ENCODE peak calls at places on chromosomes 3 and 15, in eight cellular contexts. One of them, this sample, is unnamed.

GRCh38 chr15:52463638-52464037 is 65.0 kb downstream of the MYO5A start:
- DNase-seq in gastrocnemius medialis: no peak
- DNase-seq in transverse colon: no peak
- DNase-seq in neural progenitor cell: no peak
- DNase-seq in CD8-positive, alpha-beta memory T cell: no peak
- DNase-seq in CD4-positive, alpha-beta memory T cell: peak
- DNase-seq in naive thymus-derived CD8-positive, alpha-beta T cell: no peak
- DNase-seq in memory B cell: no peak
- DNase-seq in this sample: no peak

GRCh38 chr3:185084402-185084801 is 68.5 kb downstream of the C3orf70 start:
- DNase-seq in CD8-positive, alpha-beta memory T cell: no peak
- DNase-seq in neural progenitor cell: no peak
- DNase-seq in transverse colon: no peak
- DNase-seq in gastrocnemius medialis: no peak
- DNase-seq in CD4-positive, alpha-beta memory T cell: no peak
- DNase-seq in memory B cell: no peak
- DNase-seq in naive thymus-derived CD8-positive, alpha-beta T cell: no peak
- DNase-seq in this sample: no peak

GRCh38 chr3:168040624-168041208 is 55.0 kb downstream of the GOLIM4 start:
- DNase-seq in naive thymus-derived CD8-positive, alpha-beta T cell: no peak
- DNase-seq in gastrocnemius medialis: no peak
- DNase-seq in transverse colon: no peak
- DNase-seq in CD8-positive, alpha-beta memory T cell: no peak
- DNase-seq in CD4-positive, alpha-beta memory T cell: no peak
- DNase-seq in neural progenitor cell: peak
- DNase-seq in memory B cell: no peak
- DNase-seq in this sample: no peak

GRCh38 chr15:100022426-100022825 is 289.2 kb upstream of the LYSMD4 start:
- DNase-seq in memory B cell: no peak
- DNase-seq in CD4-positive, alpha-beta memory T cell: no peak
- DNase-seq in transverse colon: no peak
- DNase-seq in CD8-positive, alpha-beta memory T cell: no peak
- DNase-seq in gastrocnemius medialis: no peak
- DNase-seq in neural progenitor cell: no peak
- DNase-seq in naive thymus-derived CD8-positive, alpha-beta T cell: no peak
- DNase-seq in this sample: no peak

GRCh38 chr15:48103647-48104046 is 17.1 kb upstream of the SLC24A5 start:
- DNase-seq in naive thymus-derived CD8-positive, alpha-beta T cell: no peak
- DNase-seq in memory B cell: no peak
- DNase-seq in neural progenitor cell: no peak
- DNase-seq in gastrocnemius medialis: no peak
- DNase-seq in CD4-positive, alpha-beta memory T cell: no peak
- DNase-seq in CD8-positive, alpha-beta memory T cell: no peak
- DNase-seq in transverse colon: no peak
- DNase-seq in this sample: no peak

GRCh38 chr3:44961888-44962287 is 14.1 kb downstream of the ZDHHC3 start:
- DNase-seq in gastrocnemius medialis: no peak
- DNase-seq in naive thymus-derived CD8-positive, alpha-beta T cell: no peak
- DNase-seq in neural progenitor cell: no peak
- DNase-seq in transverse colon: no peak
- DNase-seq in memory B cell: no peak
- DNase-seq in CD4-positive, alpha-beta memory T cell: no peak
- DNase-seq in CD8-positive, alpha-beta memory T cell: no peak
- DNase-seq in this sample: no peak

GRCh38 chr15:48352474-48353072 is 21.3 kb downstream of the DUT start:
- DNase-seq in transverse colon: peak
- DNase-seq in gastrocnemius medialis: no peak
- DNase-seq in CD8-positive, alpha-beta memory T cell: peak
- DNase-seq in naive thymus-derived CD8-positive, alpha-beta T cell: peak
- DNase-seq in CD4-positive, alpha-beta memory T cell: peak
- DNase-seq in memory B cell: peak
- DNase-seq in neural progenitor cell: peak
- DNase-seq in this sample: no peak

GRCh38 chr3:43855674-43856299 is 165.0 kb downstream of the ABHD5 start:
- DNase-seq in CD8-positive, alpha-beta memory T cell: no peak
- DNase-seq in transverse colon: peak
- DNase-seq in naive thymus-derived CD8-positive, alpha-beta T cell: no peak
- DNase-seq in CD4-positive, alpha-beta memory T cell: peak
- DNase-seq in neural progenitor cell: peak
- DNase-seq in gastrocnemius medialis: no peak
- DNase-seq in memory B cell: peak
- DNase-seq in this sample: peak

GRCh38 chr3:49745986-49746385 is 22.2 kb upstream of the GMPPB start:
- DNase-seq in CD8-positive, alpha-beta memory T cell: no peak
- DNase-seq in memory B cell: no peak
- DNase-seq in transverse colon: no peak
- DNase-seq in CD4-positive, alpha-beta memory T cell: no peak
- DNase-seq in neural progenitor cell: no peak
- DNase-seq in naive thymus-derived CD8-positive, alpha-beta T cell: no peak
- DNase-seq in gastrocnemius medialis: no peak
- DNase-seq in this sample: no peak

GRCh38 chr3:112856537-112856936 is 9.9 kb upstream of the CD200R1L start:
- DNase-seq in memory B cell: no peak
- DNase-seq in transverse colon: no peak
- DNase-seq in neural progenitor cell: no peak
- DNase-seq in naive thymus-derived CD8-positive, alpha-beta T cell: no peak
- DNase-seq in CD4-positive, alpha-beta memory T cell: peak
- DNase-seq in gastrocnemius medialis: no peak
- DNase-seq in CD8-positive, alpha-beta memory T cell: peak
- DNase-seq in this sample: no peak

GRCh38 chr3:150300376-150300775 is 107.7 kb upstream of the TSC22D2 start:
- DNase-seq in memory B cell: no peak
- DNase-seq in naive thymus-derived CD8-positive, alpha-beta T cell: no peak
- DNase-seq in CD4-positive, alpha-beta memory T cell: no peak
- DNase-seq in gastrocnemius medialis: no peak
- DNase-seq in neural progenitor cell: no peak
- DNase-seq in transverse colon: no peak
- DNase-seq in CD8-positive, alpha-beta memory T cell: no peak
- DNase-seq in this sample: no peak

GRCh38 chr3:126342211-126342610 is 15.0 kb downstream of the KLF15 start:
- DNase-seq in CD8-positive, alpha-beta memory T cell: no peak
- DNase-seq in transverse colon: peak
- DNase-seq in neural progenitor cell: no peak
- DNase-seq in memory B cell: no peak
- DNase-seq in CD4-positive, alpha-beta memory T cell: no peak
- DNase-seq in naive thymus-derived CD8-positive, alpha-beta T cell: no peak
- DNase-seq in gastrocnemius medialis: no peak
- DNase-seq in this sample: no peak

GRCh38 chr3:102069211-102069662 is 219.9 kb downstream of the NFKBIZ start:
- DNase-seq in naive thymus-derived CD8-positive, alpha-beta T cell: no peak
- DNase-seq in memory B cell: no peak
- DNase-seq in neural progenitor cell: no peak
- DNase-seq in transverse colon: no peak
- DNase-seq in CD8-positive, alpha-beta memory T cell: no peak
- DNase-seq in CD4-positive, alpha-beta memory T cell: no peak
- DNase-seq in gastrocnemius medialis: no peak
- DNase-seq in this sample: peak

GRCh38 chr3:103923907-103924306 is 1442.8 kb upstream of the ALCAM start:
- DNase-seq in memory B cell: no peak
- DNase-seq in gastrocnemius medialis: no peak
- DNase-seq in naive thymus-derived CD8-positive, alpha-beta T cell: no peak
- DNase-seq in CD4-positive, alpha-beta memory T cell: no peak
- DNase-seq in neural progenitor cell: no peak
- DNase-seq in CD8-positive, alpha-beta memory T cell: no peak
- DNase-seq in transverse colon: no peak
- DNase-seq in this sample: no peak

GRCh38 chr3:6266135-6266534 is 594.8 kb upstream of the GRM7 start:
- DNase-seq in gastrocnemius medialis: no peak
- DNase-seq in memory B cell: no peak
- DNase-seq in transverse colon: no peak
- DNase-seq in CD8-positive, alpha-beta memory T cell: no peak
- DNase-seq in neural progenitor cell: no peak
- DNase-seq in naive thymus-derived CD8-positive, alpha-beta T cell: no peak
- DNase-seq in CD4-positive, alpha-beta memory T cell: no peak
- DNase-seq in this sample: no peak

GRCh38 chr3:5645311-5646029 is 458.0 kb downstream of the EDEM1 start:
- DNase-seq in transverse colon: no peak
- DNase-seq in gastrocnemius medialis: no peak
- DNase-seq in CD8-positive, alpha-beta memory T cell: no peak
- DNase-seq in naive thymus-derived CD8-positive, alpha-beta T cell: no peak
- DNase-seq in memory B cell: no peak
- DNase-seq in CD4-positive, alpha-beta memory T cell: no peak
- DNase-seq in neural progenitor cell: no peak
- DNase-seq in this sample: no peak

GRCh38 chr3:30505866-30506517 is 100.4 kb upstream of the TGFBR2 start:
- DNase-seq in CD8-positive, alpha-beta memory T cell: no peak
- DNase-seq in CD4-positive, alpha-beta memory T cell: no peak
- DNase-seq in memory B cell: no peak
- DNase-seq in naive thymus-derived CD8-positive, alpha-beta T cell: no peak
- DNase-seq in gastrocnemius medialis: no peak
- DNase-seq in transverse colon: no peak
- DNase-seq in neural progenitor cell: no peak
- DNase-seq in this sample: no peak

GRCh38 chr3:105867690-105868449 is 942 bp downstream of the CBLB start:
- DNase-seq in transverse colon: no peak
- DNase-seq in CD4-positive, alpha-beta memory T cell: peak
- DNase-seq in neural progenitor cell: no peak
- DNase-seq in CD8-positive, alpha-beta memory T cell: no peak
- DNase-seq in memory B cell: no peak
- DNase-seq in naive thymus-derived CD8-positive, alpha-beta T cell: no peak
- DNase-seq in gastrocnemius medialis: no peak
- DNase-seq in this sample: no peak

GRCh38 chr3:123423026-123423425 is 25.9 kb downstream of the ADCY5 start:
- DNase-seq in gastrocnemius medialis: no peak
- DNase-seq in naive thymus-derived CD8-positive, alpha-beta T cell: no peak
- DNase-seq in CD4-positive, alpha-beta memory T cell: no peak
- DNase-seq in memory B cell: no peak
- DNase-seq in CD8-positive, alpha-beta memory T cell: no peak
- DNase-seq in transverse colon: peak
- DNase-seq in neural progenitor cell: no peak
- DNase-seq in this sample: no peak

GRCh38 chr15:64045774-64046346 is 425 bp downstream of the DAPK2 start:
- DNase-seq in CD4-positive, alpha-beta memory T cell: no peak
- DNase-seq in gastrocnemius medialis: no peak
- DNase-seq in transverse colon: peak
- DNase-seq in memory B cell: peak
- DNase-seq in CD8-positive, alpha-beta memory T cell: peak
- DNase-seq in neural progenitor cell: no peak
- DNase-seq in naive thymus-derived CD8-positive, alpha-beta T cell: peak
- DNase-seq in this sample: no peak

GRCh38 chr15:80803580-80804525 is 24.7 kb downstream of the CEMIP start:
- DNase-seq in naive thymus-derived CD8-positive, alpha-beta T cell: no peak
- DNase-seq in gastrocnemius medialis: no peak
- DNase-seq in transverse colon: no peak
- DNase-seq in memory B cell: no peak
- DNase-seq in neural progenitor cell: no peak
- DNase-seq in CD8-positive, alpha-beta memory T cell: no peak
- DNase-seq in CD4-positive, alpha-beta memory T cell: peak
- DNase-seq in this sample: no peak